ENCODE peak calls at places on chromosome 15, in nine cellular contexts. P is ovary; S is activated CD8-positive, alpha-beta memory T cell treated with anti-CD3 and anti-CD28 coated beads for 24 hours; G is neuronal stem cell; J is ELR; I is HT1080; O is stimulated activated CD4-positive, alpha-beta T cell treated with anti-CD3 and anti-CD28 coated beads, Interleukin-12 subunit alpha, Interleukin-12 subunit beta, amount 100 ng/mL, for 4 hours; D is H54; W is midbrain. L is an unnamed sample.

GRCh38 chr15:60928210-60928609 is 300.9 kb downstream of the RORA start:
- DNase-seq in P (no peak), S (no peak), G (no peak), J (no peak), I (no peak), O (no peak), D (no peak), W (no peak), L (no peak)

GRCh38 chr15:76963596-76963995 is 31.3 kb upstream of the PSTPIP1 start:
- DNase-seq in P (no peak), S (no peak), G (no peak), J (peak; percentile 8), I (peak; percentile 24), O (no peak), D (no peak), W (no peak), L (no peak)

GRCh38 chr15:42157381-42157780 is 945 bp upstream of the PLA2G4F start:
- DNase-seq in P (no peak), S (no peak), G (no peak), J (no peak), I (no peak), O (no peak), D (no peak), W (no peak), L (no peak)

GRCh38 chr15:42681119-42681518 is 55.8 kb downstream of the CDAN1 start:
- DNase-seq in P (no peak), S (no peak), G (no peak), J (no peak), I (no peak), O (no peak), D (no peak), W (no peak), L (no peak)

GRCh38 chr15:65189102-65189740 is 4.1 kb upstream of the CLPX start:
- DNase-seq in P (peak; percentile 70), S (no peak), G (peak; percentile 57), J (peak; percentile 75), I (peak; percentile 62), O (no peak), D (no peak), W (peak; percentile 20), L (no peak)

GRCh38 chr15:40439461-40440299 is 1.1 kb upstream of the BAHD1 start:
- DNase-seq in P (peak; percentile 77), S (peak; percentile 74), G (no peak), J (peak; percentile 45), I (no peak), O (no peak), D (peak; percentile 84), W (no peak), L (no peak)

GRCh38 chr15:68256675-68257450 is 20.7 kb upstream of the FEM1B start:
- DNase-seq in P (peak; percentile 94), S (peak; percentile 88), G (peak; percentile 77), J (peak; percentile 70), I (no peak), O (peak; percentile 67), D (no peak), W (peak; percentile 94), L (no peak)

GRCh38 chr15:70249616-70250015 is 151.9 kb upstream of the TLE3 start:
- DNase-seq in P (no peak), S (no peak), G (no peak), J (no peak), I (no peak), O (no peak), D (no peak), W (no peak), L (no peak)

GRCh38 chr15:36363335-36363734 is 216.1 kb upstream of the CDIN1 start:
- DNase-seq in P (no peak), S (no peak), G (no peak), J (no peak), I (no peak), O (no peak), D (no peak), W (no peak), L (no peak)

GRCh38 chr15:39298563-39298962 is 282.3 kb upstream of the THBS1 start:
- DNase-seq in P (no peak), S (no peak), G (no peak), J (no peak), I (no peak), O (no peak), D (no peak), W (no peak), L (no peak)

GRCh38 chr15:39582977-39583585 is 2.2 kb downstream of the THBS1 start:
- DNase-seq in P (no peak), S (no peak), G (no peak), J (no peak), I (no peak), O (no peak), D (no peak), W (no peak), L (no peak)

GRCh38 chr15:28931828-28932227 is 46.1 kb downstream of the APBA2 start:
- DNase-seq in P (no peak), S (no peak), G (no peak), J (no peak), I (no peak), O (no peak), D (no peak), W (no peak), L (no peak)

GRCh38 chr15:92324036-92324963 is 69.4 kb upstream of the ST8SIA2 start:
- DNase-seq in P (no peak), S (no peak), G (no peak), J (no peak), I (no peak), O (no peak), D (no peak), W (no peak), L (no peak)

GRCh38 chr15:96851613-96852012 is 521.1 kb downstream of the NR2F2 start:
- DNase-seq in P (no peak), S (no peak), G (no peak), J (peak; percentile 55), I (peak; percentile 89), O (no peak), D (peak; percentile 1), W (no peak), L (no peak)

GRCh38 chr15:75036269-75036668 is 12.9 kb downstream of the PPCDC start:
- DNase-seq in P (no peak), S (no peak), G (no peak), J (peak; percentile 53), I (peak; percentile 53), O (no peak), D (peak; percentile 35), W (no peak), L (no peak)